ENCODE peak calls at places on chromosomes 16 and 17, in five cellular contexts. M, I, P, L and R are unnamed samples. For H3K36me3, the result is how much of the 10 kb centered on the place peaks cover.

GRCh38 chr17:59399914-59400313 is 68.5 kb downstream of the YPEL2 start:
- DNase-seq in I (no peak), L (no peak), M (no peak), P (no peak), R (no peak)

GRCh38 chr16:11135167-11135973 is 120.6 kb downstream of the SOCS1 start:
- DNase-seq in M (peak), P (peak), L (no peak), I (peak), R (peak)

GRCh38 chr16:86927699-86928098 is 349.4 kb downstream of the FOXL1 start:
- DNase-seq in I (no peak), M (no peak), L (no peak), P (no peak), R (no peak)

GRCh38 chr17:34306466-34306865 is 12.8 kb upstream of the CCL8 start:
- DNase-seq in M (no peak), L (no peak), P (peak), I (peak), R (no peak)

GRCh38 chr17:63881935-63882601 is at the start of gene GH2:
- DNase-seq in P (peak), I (peak), M (peak), L (peak), R (peak)

GRCh38 chr17:48439473-48439872 is 9.5 kb upstream of the SKAP1 start:
- DNase-seq in P (no peak), M (no peak), I (no peak), L (no peak), R (no peak)

GRCh38 chr17:82998637-82999036 is 80.8 kb upstream of the METRNL start:
- DNase-seq in I (no peak), L (no peak), P (no peak), M (no peak), R (no peak)

GRCh38 chr17:79176792-79177601 is 102.4 kb downstream of the ENGASE start:
- DNase-seq in P (no peak), L (no peak), M (no peak), I (no peak), R (no peak)

GRCh38 chr16:30541502-30542329 is 7.1 kb upstream of the ZNF747 start:
- DNase-seq in P (no peak), L (no peak), I (peak), M (no peak), R (no peak)

DNA sequence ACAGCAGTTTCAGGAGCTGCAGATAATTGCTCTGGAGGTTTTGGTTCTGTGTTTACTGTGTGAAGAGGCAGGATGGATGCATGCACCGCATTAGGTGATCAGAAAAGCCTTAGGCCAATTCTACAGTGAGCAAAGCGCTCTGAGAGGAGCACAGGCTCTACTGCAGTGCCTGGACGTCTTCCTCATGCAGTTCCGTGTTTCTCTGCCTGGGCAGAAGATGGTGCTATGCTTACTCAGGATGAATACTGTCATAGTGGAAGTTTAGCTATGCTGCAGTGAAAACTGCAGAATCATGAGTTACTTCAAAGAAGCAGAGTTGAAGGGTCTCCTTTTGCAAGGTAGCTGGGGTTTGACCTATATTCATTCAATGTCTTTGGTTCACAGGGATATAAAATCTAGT is 1012.4 kb downstream of the KCNJ18 start:
- DNase-seq in M (no peak), L (no peak), P (no peak), I (peak), R (no peak)
- H3K36me3 ChIP-seq in M (under half), L (under half), P (under half), I (under half), R (under half)

DNA sequence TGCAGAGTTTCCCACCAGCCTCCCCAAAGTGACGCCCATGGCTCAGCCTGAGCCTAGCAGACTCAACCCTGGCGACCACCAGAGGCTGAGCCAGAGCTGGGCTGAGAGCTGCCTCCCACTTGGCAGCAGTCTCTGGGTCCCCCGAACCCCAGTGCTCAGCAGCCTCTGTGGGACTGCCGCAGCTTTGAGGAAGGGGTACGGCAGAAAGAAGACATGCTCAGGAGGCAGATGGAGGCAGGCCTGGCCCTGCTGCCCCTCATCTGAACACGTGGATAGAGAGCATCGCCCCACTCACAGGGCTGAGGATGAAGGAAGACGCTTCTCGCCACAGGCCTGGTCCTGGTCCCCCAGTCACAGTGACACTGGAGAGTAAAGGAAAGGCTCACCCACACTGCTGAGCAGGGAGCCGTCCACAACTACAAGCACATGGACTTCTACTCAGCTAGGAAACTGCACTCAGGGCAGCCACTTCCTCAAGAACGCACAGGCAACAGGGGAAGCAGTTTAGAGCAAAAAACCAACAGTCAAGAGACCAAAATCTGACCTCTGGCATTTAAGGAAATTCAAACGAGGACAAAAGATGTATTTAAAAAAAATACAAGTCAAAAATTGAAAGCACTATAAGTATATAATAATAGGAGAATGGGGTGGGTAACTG is 45.2 kb upstream of the GSG1L start:
- DNase-seq in L (no peak), M (peak), I (no peak), P (no peak), R (no peak)
- H3K36me3 ChIP-seq in L (half or more), M (half or more), I (half or more), P (under half), R (under half)

GRCh38 chr17:39517224-39517623 is 55.9 kb downstream of the CDK12 start:
- DNase-seq in P (no peak), M (no peak), L (no peak), I (peak), R (peak)
- H3K36me3 ChIP-seq in P (under half), M (half or more), L (half or more), I (half or more), R (under half)

GRCh38 chr17:45096141-45096540 is 35.0 kb downstream of the NMT1 start:
- DNase-seq in M (no peak), L (no peak), P (no peak), I (peak), R (peak)

GRCh38 chr17:45093444-45094110 is 32.5 kb downstream of the NMT1 start:
- DNase-seq in P (peak), L (no peak), I (peak), M (peak), R (no peak)

GRCh38 chr17:45091778-45092425 is 30.8 kb downstream of the NMT1 start:
- DNase-seq in M (no peak), I (peak), P (no peak), L (no peak), R (no peak)

GRCh38 chr17:45090711-45091110 is 29.6 kb downstream of the NMT1 start:
- DNase-seq in M (no peak), I (peak), P (no peak), L (no peak), R (no peak)

GRCh38 chr17:45092932-45093430 is 31.9 kb downstream of the NMT1 start:
- DNase-seq in P (peak), L (peak), I (peak), M (peak), R (peak)
- H3K36me3 ChIP-seq in P (under half), L (half or more), I (under half), M (half or more), R (under half)